ENCODE peak calls at places on chromosomes 5 and 9, in five cellular contexts. V is effector memory CD4-positive, alpha-beta T cell; K is spleen; P is PC-3; O is testis. H is an unnamed sample.

GRCh38 chr5:98569288-98569687 is 204.2 kb upstream of the RGMB start:
- DNase-seq in V (no peak), K (no peak), P (no peak), O (no peak), H (no peak)

GRCh38 chr5:136215812-136216211 is 22.9 kb upstream of the SMIM32 start:
- DNase-seq in V (no peak), K (peak; percentile 36), P (no peak), O (no peak), H (no peak)

GRCh38 chr5:53288511-53288910 is 179.0 kb upstream of the MOCS2 start:
- DNase-seq in V (no peak), K (no peak), P (no peak), O (no peak), H (no peak)

GRCh38 chr5:99879791-99880511 is 655.2 kb upstream of the FAM174A start:
- DNase-seq in V (no peak), K (peak; percentile 21), P (no peak), O (no peak), H (peak; percentile 63)

GRCh38 chr9:101514056-101514455 is 19.6 kb upstream of the RNF20 start:
- DNase-seq in V (no peak), K (no peak), P (no peak), O (no peak), H (no peak)

GRCh38 chr9:79621916-79622575 is 50.3 kb downstream of the TLE4 start:
- DNase-seq in V (no peak), K (no peak), P (no peak), O (no peak), H (no peak)

GRCh38 chr9:133742251-133742650 is 4.1 kb upstream of the SARDH start:
- DNase-seq in V (no peak), K (no peak), P (no peak), O (no peak), H (no peak)

GRCh38 chr9:32525506-32525905 is 490 bp downstream of the RIGI start:
- DNase-seq in V (no peak), K (no peak), P (no peak), O (no peak), H (no peak)

GRCh38 chr9:74821636-74822035 is 66.1 kb downstream of the TRPM6 start:
- DNase-seq in V (no peak), K (no peak), P (no peak), O (peak; percentile 85), H (no peak)

GRCh38 chr5:63553069-63553468 is 409.2 kb downstream of the HTR1A start:
- DNase-seq in V (no peak), K (no peak), P (peak; percentile 36), O (no peak), H (no peak)

GRCh38 chr9:97318433-97318832 is 11.0 kb downstream of the CCDC180 start:
- DNase-seq in V (no peak), K (peak; percentile 54), P (no peak), O (no peak), H (no peak)

GRCh38 chr5:180283026-180283615 is 8.8 kb downstream of the MAPK9 start:
- DNase-seq in V (no peak), K (no peak), P (peak; percentile 77), O (no peak), H (no peak)

GRCh38 chr5:180281706-180282105 is 10.2 kb downstream of the MAPK9 start:
- DNase-seq in V (no peak), K (no peak), P (no peak), O (no peak), H (no peak)

GRCh38 chr5:180284161-180284560 is 7.7 kb downstream of the MAPK9 start:
- DNase-seq in V (no peak), K (no peak), P (no peak), O (no peak), H (no peak)

GRCh38 chr5:180287404-180287803 is 4.5 kb downstream of the MAPK9 start:
- DNase-seq in V (no peak), K (no peak), P (no peak), O (no peak), H (no peak)

DNA sequence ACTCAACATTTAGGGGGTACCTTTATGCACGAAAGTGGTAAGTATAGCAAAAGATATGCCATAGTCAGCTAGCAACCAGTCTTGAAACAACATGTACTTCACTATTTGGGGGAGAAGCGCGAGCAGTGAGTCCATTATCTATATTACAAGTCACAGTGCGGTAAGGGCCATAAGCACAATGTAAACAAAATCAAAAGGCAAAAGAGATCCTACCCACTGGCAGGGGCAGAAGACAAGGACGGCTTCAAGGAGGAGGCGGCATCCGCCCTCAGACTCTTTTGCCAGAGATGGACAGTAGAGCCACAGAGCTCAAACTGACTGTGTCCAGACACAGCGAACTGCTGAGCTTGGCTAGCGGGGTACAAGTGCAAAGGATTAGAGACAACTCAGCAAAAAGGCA is 9.6 kb downstream of the MAPK9 start:
- DNase-seq in V (no peak), K (no peak), P (no peak), O (no peak), H (no peak)
- H3K27me3 ChIP-seq in V (no peaks in the 10 kb centered on the region), K (no peaks in the 10 kb centered on the region), P (no peaks in the 10 kb centered on the region), O (no peaks in the 10 kb centered on the region), H (no peaks in the 10 kb centered on the region)

GRCh38 chr5:172635038-172635437 is 6.0 kb upstream of the NEURL1B start:
- DNase-seq in V (no peak), K (no peak), P (no peak), O (no peak), H (no peak)
- H3K4me3 ChIP-seq in V (no peak overlapping the region), K (no peak overlapping the region), P (no peak overlapping the region), O (no peak overlapping the region), H (no peak overlapping the region)

GRCh38 chr9:98941946-98942523 is 1.7 kb upstream of the COL15A1 start:
- DNase-seq in V (no peak), K (no peak), P (no peak), O (no peak), H (no peak)

GRCh38 chr9:98942906-98943681 is 613 bp upstream of the COL15A1 start:
- DNase-seq in V (no peak), K (no peak), P (no peak), O (no peak), H (no peak)

GRCh38 chr9:98940278-98940677 is 3.4 kb upstream of the COL15A1 start:
- DNase-seq in V (no peak), K (no peak), P (no peak), O (no peak), H (no peak)

GRCh38 chr9:98944130-98945074 is 695 bp downstream of the COL15A1 start:
- DNase-seq in V (no peak), K (no peak), P (no peak), O (peak; percentile 38), H (peak; percentile 17)

GRCh38 chr9:98943682-98944129 is at the start of gene COL15A1:
- DNase-seq in V (no peak), K (no peak), P (no peak), O (no peak), H (peak; percentile 38)
- H3K27me3 ChIP-seq in V (peaks cover 11% of the 10 kb centered on the region), K (peaks cover 26% of the 10 kb centered on the region), P (peaks cover 70% of the 10 kb centered on the region), O (no peaks in the 10 kb centered on the region), H (peaks cover 53% of the 10 kb centered on the region)

DNA sequence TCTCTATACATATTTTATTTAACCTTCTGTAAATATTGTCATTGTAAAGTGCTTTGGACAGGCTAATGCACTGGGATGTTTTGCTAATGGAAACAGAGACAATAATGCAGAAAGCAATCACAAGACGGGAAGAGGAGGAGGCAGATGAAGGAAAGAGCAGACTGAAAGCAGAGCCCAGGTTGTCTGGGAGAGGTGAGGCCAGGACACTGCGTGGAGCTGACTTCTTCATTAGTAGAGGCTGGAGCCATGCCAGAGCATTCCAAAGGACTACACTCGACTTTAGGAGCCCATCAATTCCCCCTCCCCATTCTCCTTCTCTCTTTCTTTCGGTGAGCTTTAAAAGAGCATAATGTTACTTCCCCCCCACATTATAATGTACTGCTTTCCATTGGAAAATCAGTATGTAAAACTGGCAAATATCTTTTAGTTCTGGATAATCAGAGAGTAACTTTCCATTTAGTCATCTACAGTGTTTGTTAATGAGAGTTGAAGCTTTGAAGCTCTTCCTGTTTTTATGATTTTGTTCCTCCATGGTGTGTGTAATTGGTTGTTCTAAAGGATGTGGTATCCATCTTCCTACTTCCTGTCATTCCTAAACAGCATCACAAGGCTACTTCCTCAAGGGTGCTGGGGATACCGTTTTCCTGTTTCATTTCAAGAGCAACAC is 307.4 kb upstream of the MPDZ start:
- DNase-seq in V (no peak), K (no peak), P (no peak), O (no peak), H (no peak)
- H3K4me3 ChIP-seq in V (no peak overlapping the region), K (no peak overlapping the region), P (no peak overlapping the region), O (no peak overlapping the region), H (no peak overlapping the region)

H was measured in WERI-Rb-1.